ENCODE peak calls at places on chromosome 9, in five cellular contexts. Y is K562, J is H1, D is SK-N-SH, P is GM12878. E is an unnamed sample. For H3K79me2, the result is how much of the 10 kb centered on the place peaks cover.

GRCh38 chr9:72996106-72996505 is 43.3 kb upstream of the ALDH1A1 start:
- DNase-seq in Y (no peak), J (no peak), D (no peak), P (no peak), E (no peak)

GRCh38 chr9:117763314-117763713 is 59.1 kb downstream of the TLR4 start:
- DNase-seq in Y (no peak), J (no peak), D (no peak), P (no peak), E (no peak)

GRCh38 chr9:111052831-111053230 is 14.6 kb upstream of the LPAR1 start:
- DNase-seq in Y (no peak), J (no peak), D (no peak), P (no peak), E (no peak)

GRCh38 chr9:117869287-117869686 is 165.1 kb downstream of the TLR4 start:
- DNase-seq in Y (no peak), J (no peak), D (no peak), P (no peak), E (no peak)

GRCh38 chr9:116547729-116548426 is 139.2 kb upstream of the TRIM32 start:
- DNase-seq in Y (no peak), J (no peak), D (no peak), P (no peak), E (no peak)

GRCh38 chr9:113299800-113300292 is 3.3 kb downstream of the RNF183 start:
- DNase-seq in Y (peak), J (no peak), D (no peak), P (no peak), E (no peak)

GRCh38 chr9:90308746-90309145 is 333.9 kb downstream of the DIRAS2 start:
- DNase-seq in Y (no peak), J (no peak), D (no peak), P (no peak), E (no peak)

GRCh38 chr9:33167949-33168535 is 906 bp upstream of the B4GALT1 start:
- DNase-seq in Y (no peak), J (no peak), D (no peak), P (no peak), E (no peak)

GRCh38 chr9:135291165-135291564 is 188.4 kb upstream of the PPP1R26 start:
- DNase-seq in Y (no peak), J (no peak), D (peak), P (no peak), E (no peak)

GRCh38 chr9:113956901-113957777 is 81.0 kb downstream of the ZNF618 start:
- DNase-seq in Y (no peak), J (no peak), D (no peak), P (no peak), E (no peak)

GRCh38 chr9:78386746-78387145 is 89.8 kb downstream of the PSAT1 start:
- DNase-seq in Y (no peak), J (no peak), D (no peak), P (no peak), E (no peak)

GRCh38 chr9:5269249-5269715 is 35.2 kb downstream of the RLN2 start:
- DNase-seq in Y (no peak), J (no peak), D (no peak), P (no peak), E (peak)

GRCh38 chr9:72996684-72997314 is 43.9 kb upstream of the ALDH1A1 start:
- DNase-seq in Y (no peak), J (no peak), D (no peak), P (no peak), E (no peak)

GRCh38 chr9:15211160-15211993 is 95.6 kb downstream of the TTC39B start:
- DNase-seq in Y (peak), J (peak), D (peak), P (peak), E (peak)

GRCh38 chr9:132412089-132412488 is 2.1 kb downstream of the CFAP77 start:
- DNase-seq in Y (peak), J (peak), D (peak), P (no peak), E (peak)

GRCh38 chr9:116635908-116636307 is 51.2 kb upstream of the TRIM32 start:
- DNase-seq in Y (no peak), J (no peak), D (no peak), P (no peak), E (no peak)

GRCh38 chr9:133991964-133992779 is at the start of gene VAV2:
- DNase-seq in Y (peak), J (peak), D (peak), P (no peak), E (peak)

GRCh38 chr9:15401266-15401665 is 21.4 kb upstream of the SNAPC3 start:
- DNase-seq in Y (no peak), J (no peak), D (no peak), P (no peak), E (no peak)

GRCh38 chr9:27385606-27386005 is 88.7 kb upstream of the EQTN start:
- DNase-seq in Y (no peak), J (no peak), D (no peak), P (no peak), E (no peak)
- TF ChIP-seq TAF1 in Y (no peak), J (no peak), D (no peak), P (no peak), E (no peak)

GRCh38 chr9:14188011-14188410 is 125.9 kb downstream of the NFIB start:
- DNase-seq in Y (no peak), J (no peak), D (no peak), P (no peak), E (no peak)

GRCh38 chr9:14183001-14183400 is 130.9 kb downstream of the NFIB start:
- DNase-seq in Y (no peak), J (no peak), D (no peak), P (no peak), E (no peak)

GRCh38 chr9:14185016-14185415 is 128.9 kb downstream of the NFIB start:
- DNase-seq in Y (no peak), J (no peak), D (no peak), P (no peak), E (no peak)

GRCh38 chr9:14189146-14189545 is 124.8 kb downstream of the NFIB start:
- DNase-seq in Y (no peak), J (no peak), D (no peak), P (no peak), E (no peak)

GRCh38 chr9:14186096-14186495 is 127.8 kb downstream of the NFIB start:
- DNase-seq in Y (no peak), J (no peak), D (no peak), P (no peak), E (no peak)
- H3K79me2 ChIP-seq in Y (under half), J (under half), D (under half), P (under half), E (under half)

GRCh38 chr9:136595245-136596218 is 49.7 kb upstream of the NOTCH1 start:
- DNase-seq in Y (no peak), J (no peak), D (no peak), P (no peak), E (no peak)
- TF ChIP-seq TAF1 in Y (no peak), J (no peak), D (no peak), P (no peak), E (no peak)

DNA sequence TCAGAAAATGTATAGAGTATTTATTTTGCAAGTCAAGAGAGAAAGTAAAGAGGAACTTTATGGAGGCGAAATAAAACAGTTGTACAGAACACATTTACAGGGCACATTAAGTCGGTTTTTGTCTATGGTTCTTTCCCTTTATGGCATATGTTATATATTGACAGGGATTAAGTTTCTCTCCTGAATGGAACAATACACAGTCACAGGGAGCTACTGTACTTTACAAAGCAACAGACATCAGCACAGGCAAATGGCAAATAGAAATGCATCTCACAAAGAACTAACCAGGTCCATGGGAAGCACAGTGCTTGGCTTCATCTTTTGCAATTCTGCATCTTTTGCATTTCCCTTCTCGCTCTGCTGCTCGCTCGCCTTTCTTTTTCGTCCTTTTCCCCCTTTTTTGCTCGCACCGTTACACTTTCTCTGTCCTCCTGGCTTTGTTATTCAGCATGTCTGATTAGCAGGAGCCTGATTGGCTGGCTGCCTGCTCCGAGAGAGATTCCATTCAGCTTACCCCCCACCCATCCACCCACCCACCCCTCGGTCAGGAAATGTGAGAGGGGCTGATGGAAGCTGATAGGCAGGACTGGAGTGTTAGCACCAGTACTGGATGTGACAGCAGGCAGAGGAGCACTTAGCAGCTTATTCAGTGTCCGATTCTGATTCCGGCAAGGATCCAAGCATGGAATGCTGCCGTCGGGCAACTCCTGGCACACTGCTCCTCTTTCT is at the start of gene ADAMTSL1:
- DNase-seq in Y (no peak), J (peak), D (peak), P (no peak), E (no peak)
- H3K79me2 ChIP-seq in Y (under half), J (under half), D (half or more), P (under half), E (under half)

DNA sequence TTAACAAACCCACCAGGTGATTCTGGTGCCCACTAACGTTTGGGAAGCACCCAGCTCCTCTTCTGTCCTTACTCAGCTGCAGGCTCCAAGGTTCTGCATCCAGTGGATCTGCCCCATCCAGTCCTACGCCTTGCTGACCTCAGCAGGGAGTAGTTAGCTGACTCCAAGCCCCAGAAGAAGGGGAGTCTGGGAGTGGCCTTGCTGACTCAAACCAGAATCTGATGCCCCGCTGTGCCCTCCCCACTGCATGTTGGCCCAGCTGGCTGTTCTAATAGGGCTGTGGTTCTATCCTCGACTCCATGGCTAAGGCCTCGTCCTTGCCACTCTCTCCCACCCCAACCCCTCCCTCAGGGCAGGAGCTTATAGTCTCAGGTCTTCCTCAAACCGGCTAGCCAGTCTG is 136.3 kb downstream of the TTLL11 start:
- DNase-seq in Y (no peak), J (no peak), D (no peak), P (no peak), E (no peak)
- TF ChIP-seq TAF1 in Y (no peak), J (no peak), D (no peak), P (no peak), E (no peak)

GRCh38 chr9:127548352-127548878 is 63.7 kb upstream of the STXBP1 start:
- DNase-seq in Y (no peak), J (no peak), D (no peak), P (no peak), E (peak)
- H3K79me2 ChIP-seq in Y (half or more), J (under half), D (half or more), P (under half), E (under half)

GRCh38 chr9:130345993-130346385 is 80.4 kb downstream of the HMCN2 start:
- DNase-seq in Y (no peak), J (no peak), D (no peak), P (no peak), E (no peak)

GRCh38 chr9:130346431-130346830 is 80.9 kb downstream of the HMCN2 start:
- DNase-seq in Y (no peak), J (no peak), D (no peak), P (no peak), E (no peak)

GRCh38 chr9:130348341-130348740 is 82.8 kb downstream of the HMCN2 start:
- DNase-seq in Y (no peak), J (no peak), D (no peak), P (no peak), E (no peak)

GRCh38 chr9:130347931-130348330 is 82.4 kb downstream of the HMCN2 start:
- DNase-seq in Y (no peak), J (no peak), D (no peak), P (no peak), E (no peak)

GRCh38 chr9:130347036-130347435 is 81.5 kb downstream of the HMCN2 start:
- DNase-seq in Y (no peak), J (no peak), D (no peak), P (no peak), E (no peak)
- TF ChIP-seq TAF1 in Y (no peak), J (no peak), D (no peak), P (no peak), E (no peak)

GRCh38 chr9:125825762-125826161 is 78.6 kb downstream of the PBX3 start:
- DNase-seq in Y (no peak), J (no peak), D (no peak), P (no peak), E (no peak)
- H3K79me2 ChIP-seq in Y (under half), J (under half), D (half or more), P (under half), E (under half)